ENCODE peak calls at places on chromosome 18, in six cellular contexts. One of them, this sample, is unnamed.

GRCh38 chr18:944440-944839 is 39.8 kb downstream of the ADCYAP1 start:
- DNase-seq in left ventricle myocardium inferior: no peak
- DNase-seq in pancreas: no peak
- DNase-seq in WTC11: no peak
- DNase-seq in GM23338: no peak
- DNase-seq in suprapubic skin: no peak
- DNase-seq in this sample: no peak

GRCh38 chr18:48649231-48649630 is 110.4 kb downstream of the CTIF start:
- DNase-seq in left ventricle myocardium inferior: no peak
- DNase-seq in pancreas: no peak
- DNase-seq in WTC11: peak; percentile 69
- DNase-seq in GM23338: peak; percentile 72
- DNase-seq in suprapubic skin: no peak
- DNase-seq in this sample: no peak

GRCh38 chr18:13276530-13277520 is 58.3 kb downstream of the LDLRAD4 start:
- DNase-seq in left ventricle myocardium inferior: no peak
- DNase-seq in pancreas: no peak
- DNase-seq in WTC11: no peak
- DNase-seq in GM23338: no peak
- DNase-seq in suprapubic skin: no peak
- DNase-seq in this sample: no peak

GRCh38 chr18:13520306-13520705 is 206.1 kb downstream of the FAM210A start:
- DNase-seq in left ventricle myocardium inferior: peak; percentile 57
- DNase-seq in pancreas: no peak
- DNase-seq in WTC11: no peak
- DNase-seq in GM23338: no peak
- DNase-seq in suprapubic skin: no peak
- DNase-seq in this sample: no peak

GRCh38 chr18:9380571-9381390 is 46.2 kb downstream of the TWSG1 start:
- DNase-seq in left ventricle myocardium inferior: no peak
- DNase-seq in pancreas: no peak
- DNase-seq in WTC11: no peak
- DNase-seq in GM23338: no peak
- DNase-seq in suprapubic skin: no peak
- DNase-seq in this sample: no peak

GRCh38 chr18:11951390-11951851 is 29.9 kb upstream of the IMPA2 start:
- DNase-seq in left ventricle myocardium inferior: no peak
- DNase-seq in pancreas: no peak
- DNase-seq in WTC11: peak; percentile 16
- DNase-seq in GM23338: peak; percentile 31
- DNase-seq in suprapubic skin: no peak
- DNase-seq in this sample: no peak

GRCh38 chr18:71784777-71785176 is 759.4 kb downstream of the CBLN2 start:
- DNase-seq in left ventricle myocardium inferior: no peak
- DNase-seq in pancreas: no peak
- DNase-seq in WTC11: no peak
- DNase-seq in GM23338: peak; percentile 0
- DNase-seq in suprapubic skin: no peak
- DNase-seq in this sample: no peak

GRCh38 chr18:49472459-49472858 is 12.0 kb upstream of the DYM start:
- DNase-seq in left ventricle myocardium inferior: no peak
- DNase-seq in pancreas: no peak
- DNase-seq in WTC11: no peak
- DNase-seq in GM23338: no peak
- DNase-seq in suprapubic skin: no peak
- DNase-seq in this sample: no peak

GRCh38 chr18:73047688-73048087 is 179.9 kb upstream of the NETO1 start:
- DNase-seq in left ventricle myocardium inferior: no peak
- DNase-seq in pancreas: no peak
- DNase-seq in WTC11: no peak
- DNase-seq in GM23338: no peak
- DNase-seq in suprapubic skin: no peak
- DNase-seq in this sample: no peak

GRCh38 chr18:56789004-56789888 is 138.1 kb downstream of the WDR7 start:
- DNase-seq in left ventricle myocardium inferior: no peak
- DNase-seq in pancreas: no peak
- DNase-seq in WTC11: peak; percentile 66
- DNase-seq in GM23338: peak; percentile 81
- DNase-seq in suprapubic skin: no peak
- DNase-seq in this sample: no peak

GRCh38 chr18:80177128-80177527 is 68.1 kb downstream of the ADNP2 start:
- DNase-seq in left ventricle myocardium inferior: no peak
- DNase-seq in pancreas: no peak
- DNase-seq in WTC11: no peak
- DNase-seq in GM23338: no peak
- DNase-seq in suprapubic skin: no peak
- DNase-seq in this sample: no peak

GRCh38 chr18:36544036-36544725 is 246.7 kb downstream of the FHOD3 start:
- DNase-seq in left ventricle myocardium inferior: no peak
- DNase-seq in pancreas: no peak
- DNase-seq in WTC11: no peak
- DNase-seq in GM23338: no peak
- DNase-seq in suprapubic skin: no peak
- DNase-seq in this sample: no peak

GRCh38 chr18:63299837-63300787 is 19.5 kb downstream of the BCL2 start:
- DNase-seq in left ventricle myocardium inferior: no peak
- DNase-seq in pancreas: no peak
- DNase-seq in WTC11: no peak
- DNase-seq in GM23338: no peak
- DNase-seq in suprapubic skin: no peak
- DNase-seq in this sample: no peak

GRCh38 chr18:8794133-8794986 is 89.0 kb downstream of the MTCL1 start:
- DNase-seq in left ventricle myocardium inferior: no peak
- DNase-seq in pancreas: no peak
- DNase-seq in WTC11: no peak
- DNase-seq in GM23338: no peak
- DNase-seq in suprapubic skin: no peak
- DNase-seq in this sample: no peak

GRCh38 chr18:9711361-9712129 is 3.4 kb downstream of the RAB31 start:
- DNase-seq in left ventricle myocardium inferior: no peak
- DNase-seq in pancreas: no peak
- DNase-seq in WTC11: no peak
- DNase-seq in GM23338: no peak
- DNase-seq in suprapubic skin: no peak
- DNase-seq in this sample: peak; percentile 81

GRCh38 chr18:6607348-6607747 is 122.2 kb upstream of the ARHGAP28 start:
- DNase-seq in left ventricle myocardium inferior: no peak
- DNase-seq in pancreas: no peak
- DNase-seq in WTC11: no peak
- DNase-seq in GM23338: no peak
- DNase-seq in suprapubic skin: no peak
- DNase-seq in this sample: no peak

GRCh38 chr18:77702686-77703085 is 453.0 kb downstream of the GALR1 start:
- DNase-seq in left ventricle myocardium inferior: no peak
- DNase-seq in pancreas: no peak
- DNase-seq in WTC11: peak; percentile 37
- DNase-seq in GM23338: peak; percentile 64
- DNase-seq in suprapubic skin: no peak
- DNase-seq in this sample: no peak

GRCh38 chr18:32714571-32715148 is 58.2 kb downstream of the KLHL14 start:
- DNase-seq in left ventricle myocardium inferior: no peak
- DNase-seq in pancreas: no peak
- DNase-seq in WTC11: peak; percentile 37
- DNase-seq in GM23338: peak; percentile 87
- DNase-seq in suprapubic skin: no peak
- DNase-seq in this sample: no peak

GRCh38 chr18:10537765-10538164 is 11.9 kb downstream of the NAPG start:
- DNase-seq in left ventricle myocardium inferior: no peak
- DNase-seq in pancreas: no peak
- DNase-seq in WTC11: no peak
- DNase-seq in GM23338: no peak
- DNase-seq in suprapubic skin: no peak
- DNase-seq in this sample: no peak

GRCh38 chr18:23689616-23690504 is 607 bp downstream of the LAMA3 start:
- DNase-seq in left ventricle myocardium inferior: peak; percentile 18
- DNase-seq in pancreas: peak; percentile 83
- DNase-seq in WTC11: peak; percentile 60
- DNase-seq in GM23338: peak; percentile 47
- DNase-seq in suprapubic skin: peak; percentile 68
- DNase-seq in this sample: no peak

GRCh38 chr18:39406941-39407340 is 1841.3 kb upstream of the CELF4 start:
- DNase-seq in left ventricle myocardium inferior: no peak
- DNase-seq in pancreas: no peak
- DNase-seq in WTC11: no peak
- DNase-seq in GM23338: no peak
- DNase-seq in suprapubic skin: no peak
- DNase-seq in this sample: no peak

GRCh38 chr18:8792688-8793316 is 87.4 kb downstream of the MTCL1 start:
- DNase-seq in left ventricle myocardium inferior: no peak
- DNase-seq in pancreas: no peak
- DNase-seq in WTC11: no peak
- DNase-seq in GM23338: no peak
- DNase-seq in suprapubic skin: no peak
- DNase-seq in this sample: no peak

GRCh38 chr18:49100226-49100968 is 149.6 kb upstream of the SMAD7 start:
- DNase-seq in left ventricle myocardium inferior: no peak
- DNase-seq in pancreas: no peak
- DNase-seq in WTC11: no peak
- DNase-seq in GM23338: no peak
- DNase-seq in suprapubic skin: no peak
- DNase-seq in this sample: no peak

GRCh38 chr18:67568166-67568565 is 51.6 kb upstream of the DSEL start:
- DNase-seq in left ventricle myocardium inferior: no peak
- DNase-seq in pancreas: no peak
- DNase-seq in WTC11: no peak
- DNase-seq in GM23338: peak; percentile 15
- DNase-seq in suprapubic skin: no peak
- DNase-seq in this sample: no peak

GRCh38 chr18:71405142-71405806 is 1116.4 kb downstream of the SOCS6 start:
- DNase-seq in left ventricle myocardium inferior: no peak
- DNase-seq in pancreas: no peak
- DNase-seq in WTC11: no peak
- DNase-seq in GM23338: no peak
- DNase-seq in suprapubic skin: no peak
- DNase-seq in this sample: no peak

GRCh38 chr18:35432565-35433001 is 55.4 kb upstream of the ZNF396 start:
- DNase-seq in left ventricle myocardium inferior: no peak
- DNase-seq in pancreas: no peak
- DNase-seq in WTC11: no peak
- DNase-seq in GM23338: no peak
- DNase-seq in suprapubic skin: no peak
- DNase-seq in this sample: no peak

DNA sequence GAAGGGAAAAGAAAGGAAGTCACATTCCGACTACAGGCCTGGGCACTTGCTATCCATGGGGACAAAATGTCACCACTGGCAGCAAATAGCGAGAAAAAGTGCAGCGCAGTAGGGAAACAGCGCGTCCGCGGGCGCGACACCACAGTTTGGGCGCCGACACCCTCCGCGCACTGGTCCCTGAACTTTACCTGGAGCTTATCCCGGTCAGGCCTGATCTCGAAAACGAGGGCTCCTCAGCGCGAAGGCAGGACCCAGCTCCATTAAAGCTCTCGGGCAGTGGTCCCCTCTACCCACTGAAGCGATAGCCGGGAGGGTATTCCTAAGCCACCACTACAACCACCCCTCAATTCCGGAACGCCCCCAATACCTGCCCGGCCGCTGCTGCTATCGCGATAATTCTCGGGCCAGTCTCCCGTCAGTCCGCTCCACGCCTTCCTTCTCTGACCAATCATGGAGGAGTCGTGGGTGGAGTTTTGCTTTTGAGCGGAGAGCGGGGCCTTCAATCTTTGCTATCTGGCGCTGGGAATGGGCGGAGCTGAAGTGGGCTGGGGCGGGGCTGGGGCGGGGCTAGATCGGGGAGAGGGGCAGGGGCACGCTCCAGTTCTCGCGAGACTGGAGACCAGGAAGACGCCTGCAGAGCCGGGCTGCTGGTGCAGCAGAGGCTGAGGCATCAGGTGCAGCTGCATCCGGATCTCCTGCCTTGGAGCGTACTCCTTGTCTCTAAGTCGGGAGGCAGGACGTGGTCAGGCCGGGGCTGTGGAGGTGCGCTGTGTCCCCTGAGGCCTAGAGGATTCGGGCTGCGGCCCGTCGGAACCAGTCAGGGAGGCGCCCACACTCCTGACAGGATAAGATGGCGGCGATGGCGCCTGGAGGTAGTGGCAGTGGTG is at the start of the genes PIGN and RELCH:
- DNase-seq in left ventricle myocardium inferior: peak; percentile 92
- DNase-seq in pancreas: peak; percentile 95
- DNase-seq in WTC11: peak; percentile 97
- DNase-seq in GM23338: peak; percentile 100
- DNase-seq in suprapubic skin: peak; percentile 97
- DNase-seq in this sample: peak; percentile 96
- TF ChIP-seq CTCF in left ventricle myocardium inferior: no peak
- TF ChIP-seq CTCF in pancreas: no peak
- TF ChIP-seq CTCF in WTC11: no peak
- TF ChIP-seq CTCF in GM23338: no peak
- TF ChIP-seq CTCF in suprapubic skin: no peak
- TF ChIP-seq CTCF in this sample: no peak

DNA sequence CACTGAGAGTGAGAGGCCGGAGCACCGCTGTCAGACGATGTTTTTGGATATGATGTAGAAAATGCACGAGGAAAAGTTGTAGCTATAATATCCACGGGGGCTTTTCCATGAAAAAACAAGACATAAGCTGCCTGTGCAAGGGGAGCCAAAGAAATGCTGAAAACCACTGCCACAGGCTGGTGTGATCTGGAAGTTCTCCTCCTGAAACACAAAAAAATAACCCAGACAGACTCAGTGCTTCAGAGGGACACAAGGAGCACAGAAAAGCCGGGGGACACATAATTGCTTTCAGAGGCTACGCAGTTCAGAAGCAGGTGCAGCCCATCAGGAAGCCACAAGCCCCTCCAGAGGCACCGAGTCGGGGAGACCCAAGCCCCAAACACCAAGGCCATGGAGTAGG is 98.2 kb downstream of the ZNF516 start:
- DNase-seq in left ventricle myocardium inferior: no peak
- DNase-seq in pancreas: no peak
- DNase-seq in WTC11: no peak
- DNase-seq in GM23338: no peak
- DNase-seq in suprapubic skin: no peak
- DNase-seq in this sample: no peak
- TF ChIP-seq CTCF in left ventricle myocardium inferior: no peak
- TF ChIP-seq CTCF in pancreas: no peak
- TF ChIP-seq CTCF in WTC11: no peak
- TF ChIP-seq CTCF in GM23338: no peak
- TF ChIP-seq CTCF in suprapubic skin: no peak
- TF ChIP-seq CTCF in this sample: no peak

GRCh38 chr18:52670903-52671302 is 330.9 kb downstream of the DCC start:
- DNase-seq in left ventricle myocardium inferior: no peak
- DNase-seq in pancreas: no peak
- DNase-seq in WTC11: no peak
- DNase-seq in GM23338: peak; percentile 36
- DNase-seq in suprapubic skin: no peak
- DNase-seq in this sample: no peak
- TF ChIP-seq CTCF in left ventricle myocardium inferior: peak; percentile 15
- TF ChIP-seq CTCF in pancreas: no peak
- TF ChIP-seq CTCF in WTC11: no peak
- TF ChIP-seq CTCF in GM23338: no peak
- TF ChIP-seq CTCF in suprapubic skin: no peak
- TF ChIP-seq CTCF in this sample: no peak

GRCh38 chr18:24795129-24795528 is 334.7 kb downstream of the HRH4 start:
- DNase-seq in left ventricle myocardium inferior: no peak
- DNase-seq in pancreas: no peak
- DNase-seq in WTC11: no peak
- DNase-seq in GM23338: no peak
- DNase-seq in suprapubic skin: no peak
- DNase-seq in this sample: no peak
- TF ChIP-seq CTCF in left ventricle myocardium inferior: no peak
- TF ChIP-seq CTCF in pancreas: no peak
- TF ChIP-seq CTCF in WTC11: no peak
- TF ChIP-seq CTCF in GM23338: peak; percentile 43
- TF ChIP-seq CTCF in suprapubic skin: no peak
- TF ChIP-seq CTCF in this sample: no peak

GRCh38 chr18:51278045-51278649 is 80.7 kb upstream of the MEX3C start:
- DNase-seq in left ventricle myocardium inferior: no peak
- DNase-seq in pancreas: no peak
- DNase-seq in WTC11: peak; percentile 83
- DNase-seq in GM23338: peak; percentile 83
- DNase-seq in suprapubic skin: no peak
- DNase-seq in this sample: no peak
- TF ChIP-seq CTCF in left ventricle myocardium inferior: peak; percentile 53
- TF ChIP-seq CTCF in pancreas: peak; percentile 62
- TF ChIP-seq CTCF in WTC11: peak; percentile 68
- TF ChIP-seq CTCF in GM23338: peak; percentile 95
- TF ChIP-seq CTCF in suprapubic skin: no peak
- TF ChIP-seq CTCF in this sample: peak; percentile 53

This sample was measured in CD14-positive monocyte.